ENCODE peak calls at places on chromosomes 5 and 9, in nine cellular contexts. P is heart left ventricle, K is fibroblast of lung, F is suprapubic skin, X is heart right ventricle, A is endothelial cell of umbilical vein, S is AG04450, D is PC-3, Z is WERI-Rb-1. B is an unnamed sample.

GRCh38 chr5:38157024-38157423 is 101.3 kb upstream of the EGFLAM start:
- DNase-seq in P (no peak), K (no peak), F (no peak), X (no peak), A (no peak), S (no peak), D (no peak), Z (no peak), B (no peak)

GRCh38 chr9:136825295-136826187 is 16.7 kb upstream of the AJM1 start:
- DNase-seq in P (no peak), K (no peak), F (no peak), X (no peak), A (no peak), S (no peak), D (no peak), Z (no peak), B (no peak)

GRCh38 chr9:72322259-72322658 is 42.7 kb downstream of the ZFAND5 start:
- DNase-seq in P (no peak), K (peak; percentile 20), F (no peak), X (no peak), A (no peak), S (no peak), D (no peak), Z (no peak), B (no peak)

GRCh38 chr5:177516601-177517568 is at the start of gene DDX41:
- DNase-seq in P (peak; percentile 98), K (peak; percentile 98), F (peak; percentile 99), X (peak; percentile 98), A (peak; percentile 100), S (peak; percentile 98), D (peak; percentile 99), Z (peak; percentile 94), B (peak; percentile 99)

GRCh38 chr5:132821791-132822190 is 8.7 kb downstream of the SHROOM1 start:
- DNase-seq in P (no peak), K (peak; percentile 62), F (peak; percentile 34), X (no peak), A (peak; percentile 41), S (peak; percentile 53), D (no peak), Z (no peak), B (no peak)

GRCh38 chr5:110913221-110913620 is 158.3 kb upstream of the TSLP start:
- DNase-seq in P (no peak), K (no peak), F (no peak), X (no peak), A (no peak), S (no peak), D (no peak), Z (no peak), B (no peak)

GRCh38 chr5:72106922-72107873 is at the start of gene MAP1B:
- DNase-seq in P (peak; percentile 81), K (peak; percentile 82), F (peak; percentile 81), X (peak; percentile 61), A (peak; percentile 56), S (peak; percentile 24), D (peak; percentile 32), Z (peak; percentile 92), B (peak; percentile 38)

GRCh38 chr5:176740702-176741565 is 69.4 kb upstream of the UNC5A start:
- DNase-seq in P (no peak), K (no peak), F (peak; percentile 69), X (no peak), A (no peak), S (no peak), D (no peak), Z (no peak), B (no peak)

GRCh38 chr9:124386201-124386600 is 29.0 kb downstream of the PSMB7 start:
- DNase-seq in P (no peak), K (no peak), F (no peak), X (no peak), A (peak; percentile 8), S (no peak), D (no peak), Z (no peak), B (no peak)

GRCh38 chr9:132977626-132978450 is 656 bp upstream of the GFI1B start:
- DNase-seq in P (peak; percentile 45), K (peak; percentile 21), F (no peak), X (peak; percentile 26), A (peak; percentile 33), S (no peak), D (peak; percentile 53), Z (peak; percentile 91), B (peak; percentile 76)

DNA sequence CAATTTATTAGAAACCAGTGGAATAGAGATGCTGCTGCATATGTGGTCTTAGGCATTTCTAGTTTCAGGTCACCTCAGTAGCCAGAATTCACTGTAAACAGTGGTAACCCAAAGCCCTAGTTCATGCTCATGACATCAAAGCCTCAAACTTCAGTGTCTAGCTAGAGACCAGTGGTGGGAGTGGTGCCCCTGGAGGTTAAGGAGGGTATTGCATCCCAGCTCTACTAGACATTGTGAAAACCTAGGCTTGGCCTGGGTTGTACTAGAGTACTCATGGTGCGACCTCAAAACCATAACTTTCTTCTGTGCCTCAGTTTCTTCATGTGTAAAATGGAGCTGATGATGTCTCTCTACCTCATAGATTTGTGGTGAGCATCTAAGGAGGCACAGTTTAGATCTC is 18.8 kb downstream of the COL5A1 start:
- DNase-seq in P (no peak), K (no peak), F (no peak), X (no peak), A (no peak), S (no peak), D (peak; percentile 7), Z (peak; percentile 43), B (no peak)
- TF ChIP-seq CTCF in P (peak; percentile 8), K (peak; percentile 80), F (no peak), X (peak; percentile 14), A (peak; percentile 60), S (peak; percentile 79), D (peak; percentile 59), Z (peak; percentile 83), B (no peak)

GRCh38 chr9:22114956-22115355 is 105.9 kb upstream of the CDKN2B start:
- DNase-seq in P (no peak), K (peak; percentile 81), F (no peak), X (no peak), A (no peak), S (no peak), D (peak; percentile 14), Z (no peak), B (no peak)

GRCh38 chr9:22119537-22120167 is 110.5 kb upstream of the CDKN2B start:
- DNase-seq in P (no peak), K (no peak), F (no peak), X (no peak), A (peak; percentile 53), S (no peak), D (peak; percentile 61), Z (peak; percentile 11), B (no peak)

GRCh38 chr9:22118810-22119479 is 109.8 kb upstream of the CDKN2B start:
- DNase-seq in P (no peak), K (no peak), F (no peak), X (no peak), A (no peak), S (no peak), D (no peak), Z (no peak), B (no peak)

GRCh38 chr9:22116751-22117150 is 107.6 kb upstream of the CDKN2B start:
- DNase-seq in P (no peak), K (no peak), F (no peak), X (no peak), A (peak; percentile 58), S (no peak), D (no peak), Z (no peak), B (no peak)

DNA sequence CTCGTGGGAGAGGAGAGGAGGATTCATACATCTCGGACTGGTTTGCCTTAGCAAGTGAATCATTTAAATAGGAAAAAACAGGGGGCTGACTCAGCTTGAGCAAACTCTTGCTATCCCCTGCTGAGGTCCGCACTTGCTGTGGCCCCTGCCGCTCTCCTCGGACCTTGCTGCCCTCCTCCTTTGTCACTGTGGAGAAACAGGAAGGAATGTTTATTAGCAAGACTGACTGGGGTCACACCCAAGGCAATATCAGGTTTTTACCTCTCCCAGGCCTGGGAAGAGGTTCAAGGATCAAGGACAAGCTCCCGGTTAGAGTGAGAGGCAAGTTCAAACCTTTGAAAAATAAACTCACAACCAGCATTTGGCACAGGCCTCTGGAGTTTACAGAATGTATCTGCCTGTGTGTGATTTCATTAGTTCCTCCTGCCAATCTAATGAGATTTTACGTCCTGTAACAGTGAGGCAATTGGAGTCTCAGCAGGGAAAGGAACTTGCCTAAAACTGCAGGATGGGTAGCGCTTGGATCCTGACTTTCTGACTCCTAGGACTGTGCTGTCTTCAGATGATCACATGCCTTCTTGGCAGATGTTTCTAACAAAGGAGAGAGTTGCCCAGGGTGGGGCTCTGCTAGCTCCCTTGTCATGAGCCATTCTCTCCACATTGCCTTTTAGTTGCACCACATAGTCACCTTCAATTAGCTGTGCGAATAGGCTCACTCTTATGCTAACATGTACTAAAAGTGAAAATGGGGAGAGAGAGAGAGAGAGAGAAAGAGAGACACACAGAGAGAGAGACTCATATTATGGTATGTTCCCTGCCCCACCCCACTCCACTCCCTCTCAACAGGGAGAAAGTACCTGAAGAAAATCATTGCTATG is 108.6 kb upstream of the CDKN2B start:
- DNase-seq in P (no peak), K (peak; percentile 90), F (no peak), X (no peak), A (peak; percentile 97), S (no peak), D (peak; percentile 74), Z (no peak), B (no peak)
- H3K27ac ChIP-seq in P (no peak overlapping the region), K (peak overlapping the region; percentile 40), F (peak overlapping the region; percentile 76), X (no peak overlapping the region), A (peak overlapping the region; percentile 96), S (peak overlapping the region; percentile 84), D (peak overlapping the region; percentile 95), Z (no peak overlapping the region), B (peak overlapping the region; percentile 87)

GRCh38 chr9:88011005-88011766 is 36.9 kb upstream of the CDK20 start:
- DNase-seq in P (no peak), K (peak; percentile 16), F (no peak), X (no peak), A (no peak), S (no peak), D (peak; percentile 43), Z (no peak), B (peak; percentile 45)
- TF ChIP-seq CTCF in P (no peak), K (peak; percentile 41), F (no peak), X (no peak), A (no peak), S (peak; percentile 42), D (peak; percentile 45), Z (no peak), B (no peak)

DNA sequence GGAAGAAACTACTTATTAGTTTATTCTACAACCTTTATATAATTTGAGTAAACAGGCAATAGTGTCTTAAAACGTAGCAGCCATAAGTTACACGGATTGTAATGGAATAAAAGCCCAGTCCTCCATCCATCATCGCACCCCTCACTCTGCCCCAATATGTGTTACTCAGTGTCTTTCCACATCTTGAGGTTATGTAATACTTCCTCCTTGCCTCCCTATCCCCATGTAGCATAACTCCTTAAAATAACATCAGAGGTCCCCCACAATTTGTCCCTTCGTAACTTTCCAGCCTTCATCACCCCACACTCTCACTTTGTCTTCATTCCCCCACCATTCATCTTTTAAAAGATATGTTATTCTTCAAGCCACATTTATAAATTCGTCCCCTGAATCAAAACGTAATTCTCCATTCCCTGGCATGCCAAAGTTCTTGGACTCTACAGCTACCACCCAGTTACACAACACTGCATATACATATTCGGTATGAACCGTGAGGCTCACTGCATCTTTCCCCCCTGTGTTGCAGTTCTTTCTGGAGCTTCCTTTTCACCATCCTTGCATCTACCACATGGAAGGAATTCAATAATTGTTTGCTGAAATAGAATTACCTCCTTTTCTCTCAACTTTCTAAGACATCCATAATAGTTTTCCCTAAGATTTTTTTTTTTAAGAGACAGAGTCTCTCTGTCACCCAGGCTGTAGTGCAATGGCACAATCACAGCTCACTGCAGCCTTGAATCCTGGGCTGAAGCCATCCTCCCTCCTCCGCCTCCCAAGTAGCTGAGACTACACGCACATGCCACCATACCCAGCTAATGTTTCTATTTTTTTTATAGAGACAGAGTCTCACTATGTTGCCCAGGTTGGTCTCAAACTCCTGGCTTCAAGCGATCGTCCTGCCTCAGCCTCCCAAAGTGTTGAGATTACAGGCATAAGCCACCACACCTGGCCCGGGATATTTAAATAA is 3.4 kb downstream of the LPAR1 start:
- DNase-seq in P (no peak), K (no peak), F (no peak), X (no peak), A (no peak), S (no peak), D (peak; percentile 26), Z (no peak), B (no peak)
- H3K27ac ChIP-seq in P (no peak overlapping the region), K (peak overlapping the region; percentile 66), F (peak overlapping the region; percentile 96), X (no peak overlapping the region), A (no peak overlapping the region), S (peak overlapping the region; percentile 43), D (peak overlapping the region; percentile 66), Z (no peak overlapping the region), B (no peak overlapping the region)

B was measured in RWPE1.